ENCODE peak calls at places on chromosome 20, in nine cellular contexts. B is heart right ventricle, T is adrenal gland, H is mammary epithelial cell, P is PC-3, R is H1, I is cardiac muscle cell, F is brain microvascular endothelial cell, W is dorsolateral prefrontal cortex. S is an unnamed sample. For H3K27me3, the result is how much of the 10 kb centered on the place peaks cover.

GRCh38 chr20:2746636-2747265 is 53.7 kb downstream of the CPXM1 start:
- DNase-seq in F (no peak), H (no peak), I (no peak), R (no peak), W (no peak), T (no peak), P (no peak), B (no peak), S (no peak)

GRCh38 chr20:760751-761417 is 7.4 kb downstream of the SLC52A3 start:
- DNase-seq in W (no peak), H (no peak), P (no peak), I (peak), T (no peak), F (no peak), B (no peak), R (peak), S (no peak)

GRCh38 chr20:57711826-57712225 is 2.0 kb upstream of the PMEPA1 start:
- DNase-seq in W (no peak), H (no peak), T (no peak), P (no peak), F (no peak), R (no peak), B (no peak), I (no peak), S (no peak)

GRCh38 chr20:6590891-6591679 is 176.4 kb upstream of the BMP2 start:
- DNase-seq in F (peak), H (peak), B (no peak), P (peak), W (no peak), R (no peak), T (no peak), I (no peak), S (no peak)

GRCh38 chr20:53599039-53599362 is 5.4 kb upstream of the ZNF217 start:
- DNase-seq in H (no peak), W (no peak), I (no peak), T (no peak), F (no peak), P (no peak), R (no peak), B (no peak), S (no peak)

GRCh38 chr20:9889270-9889981 is 50.5 kb upstream of the PAK5 start:
- DNase-seq in W (no peak), B (no peak), F (no peak), P (no peak), H (no peak), R (no peak), T (no peak), I (no peak), S (no peak)

GRCh38 chr20:44398303-44398702 is 42.8 kb downstream of the HNF4A start:
- DNase-seq in T (no peak), F (peak), W (no peak), B (no peak), H (peak), P (peak), R (no peak), I (no peak), S (no peak)

GRCh38 chr20:40286991-40287531 is 402.0 kb downstream of the MAFB start:
- DNase-seq in P (no peak), R (no peak), W (peak), B (peak), T (peak), I (no peak), H (peak), F (no peak), S (no peak)

GRCh38 chr20:16518068-16518783 is 55.0 kb downstream of the KIF16B start:
- DNase-seq in H (peak), P (peak), T (no peak), I (peak), B (peak), R (no peak), W (peak), F (peak), S (no peak)

GRCh38 chr20:23111307-23111943 is 25.3 kb upstream of the CD93 start:
- DNase-seq in R (no peak), F (no peak), P (no peak), I (no peak), B (no peak), H (no peak), T (no peak), W (no peak), S (no peak)

GRCh38 chr20:24779166-24779565 is 169.9 kb upstream of the CST7 start:
- DNase-seq in F (no peak), B (no peak), W (no peak), I (no peak), H (no peak), P (no peak), T (no peak), R (no peak), S (no peak)

GRCh38 chr20:45947110-45947866 is 12.8 kb downstream of the PCIF1 start:
- DNase-seq in T (no peak), B (no peak), W (no peak), F (no peak), P (no peak), H (no peak), I (no peak), R (no peak), S (no peak)

GRCh38 chr20:54173653-54174451 is at the start of gene CYP24A1:
- DNase-seq in T (no peak), I (no peak), F (no peak), W (no peak), B (no peak), P (peak), H (peak), R (no peak), S (no peak)

GRCh38 chr20:45406260-45407066 is 1.6 kb upstream of the DBNDD2 start:
- DNase-seq in R (no peak), B (peak), P (peak), T (peak), F (no peak), W (peak), I (peak), H (peak), S (peak)

GRCh38 chr20:63835031-63835858 is 4.2 kb upstream of the ZBTB46 start:
- DNase-seq in T (peak), P (peak), I (peak), W (peak), R (peak), B (peak), F (peak), H (peak), S (no peak)

GRCh38 chr20:45968801-45969711 is 2.9 kb downstream of the ZNF335 start:
- DNase-seq in R (no peak), T (no peak), W (no peak), B (no peak), F (peak), I (no peak), H (no peak), P (no peak), S (no peak)

GRCh38 chr20:61887694-61888093 is 178.0 kb downstream of the TAF4 start:
- DNase-seq in F (no peak), I (no peak), W (no peak), P (no peak), H (no peak), R (no peak), T (no peak), B (no peak), S (no peak)

GRCh38 chr20:61891476-61891875 is 174.2 kb downstream of the TAF4 start:
- DNase-seq in F (no peak), H (no peak), R (no peak), B (no peak), P (no peak), T (no peak), W (no peak), I (no peak), S (no peak)

GRCh38 chr20:61890210-61890609 is 175.5 kb downstream of the TAF4 start:
- DNase-seq in R (no peak), W (no peak), P (no peak), I (no peak), F (no peak), T (no peak), B (no peak), H (no peak), S (no peak)

GRCh38 chr20:61888101-61888865 is 177.4 kb downstream of the TAF4 start:
- DNase-seq in B (no peak), R (no peak), W (no peak), H (no peak), T (no peak), P (no peak), F (no peak), I (no peak), S (no peak)

GRCh38 chr20:61889659-61890058 is 176.0 kb downstream of the TAF4 start:
- DNase-seq in P (no peak), B (no peak), W (no peak), R (no peak), F (no peak), T (no peak), I (no peak), H (no peak), S (no peak)
- H3K27ac ChIP-seq in P (no peak), B (no peak), W (no peak), R (no peak), F (no peak), T (no peak), I (no peak), H (no peak), S (no peak)

DNA sequence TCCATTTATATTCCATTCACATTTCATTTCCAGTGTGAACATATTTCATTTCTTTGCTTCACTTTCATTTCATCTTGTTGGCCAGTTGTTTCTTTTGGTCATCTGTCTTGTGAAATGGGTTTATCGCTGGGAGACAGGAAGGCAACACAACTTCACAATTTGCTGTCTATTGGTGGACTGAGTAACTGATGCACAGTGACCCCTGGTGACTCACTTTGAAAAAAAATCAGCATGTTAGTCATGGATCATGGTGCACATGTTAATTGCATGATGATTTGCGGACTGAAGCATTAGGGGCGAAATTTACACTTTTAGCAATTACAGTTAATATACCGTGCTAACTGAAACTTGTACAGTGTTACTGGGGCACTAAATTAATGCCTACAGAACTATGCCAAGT is 37.1 kb downstream of the SLC24A3 start:
- DNase-seq in I (no peak), H (no peak), P (peak), F (no peak), W (no peak), B (no peak), R (no peak), T (no peak), S (no peak)
- TF ChIP-seq CTCF in I (no peak), H (no peak), P (peak), F (no peak), W (no peak), B (peak), R (no peak), T (no peak), S (no peak)

GRCh38 chr20:38651154-38651553 is 49.5 kb downstream of the ARHGAP40 start:
- DNase-seq in W (no peak), H (no peak), I (no peak), R (no peak), T (no peak), P (peak), B (no peak), F (no peak), S (no peak)
- H3K27me3 ChIP-seq in W (under half), H (under half), I (half or more), R (under half), T (under half), P (under half), B (under half), F (under half), S (under half)

GRCh38 chr20:35617397-35618031 is 1.9 kb downstream of the SPAG4 start:
- DNase-seq in R (no peak), H (peak), F (peak), B (peak), W (no peak), I (peak), T (peak), P (peak), S (peak)

GRCh38 chr20:35620818-35621559 is 5.4 kb downstream of the SPAG4 start:
- DNase-seq in W (no peak), I (no peak), F (no peak), H (no peak), T (no peak), P (no peak), B (no peak), R (no peak), S (no peak)

GRCh38 chr20:35618372-35619131 is 2.9 kb downstream of the SPAG4 start:
- DNase-seq in R (no peak), W (no peak), P (peak), T (peak), H (peak), B (no peak), F (peak), I (peak), S (no peak)

GRCh38 chr20:35618032-35618371 is 2.4 kb downstream of the SPAG4 start:
- DNase-seq in F (no peak), B (no peak), R (no peak), T (no peak), I (no peak), H (no peak), P (no peak), W (no peak), S (no peak)

DNA sequence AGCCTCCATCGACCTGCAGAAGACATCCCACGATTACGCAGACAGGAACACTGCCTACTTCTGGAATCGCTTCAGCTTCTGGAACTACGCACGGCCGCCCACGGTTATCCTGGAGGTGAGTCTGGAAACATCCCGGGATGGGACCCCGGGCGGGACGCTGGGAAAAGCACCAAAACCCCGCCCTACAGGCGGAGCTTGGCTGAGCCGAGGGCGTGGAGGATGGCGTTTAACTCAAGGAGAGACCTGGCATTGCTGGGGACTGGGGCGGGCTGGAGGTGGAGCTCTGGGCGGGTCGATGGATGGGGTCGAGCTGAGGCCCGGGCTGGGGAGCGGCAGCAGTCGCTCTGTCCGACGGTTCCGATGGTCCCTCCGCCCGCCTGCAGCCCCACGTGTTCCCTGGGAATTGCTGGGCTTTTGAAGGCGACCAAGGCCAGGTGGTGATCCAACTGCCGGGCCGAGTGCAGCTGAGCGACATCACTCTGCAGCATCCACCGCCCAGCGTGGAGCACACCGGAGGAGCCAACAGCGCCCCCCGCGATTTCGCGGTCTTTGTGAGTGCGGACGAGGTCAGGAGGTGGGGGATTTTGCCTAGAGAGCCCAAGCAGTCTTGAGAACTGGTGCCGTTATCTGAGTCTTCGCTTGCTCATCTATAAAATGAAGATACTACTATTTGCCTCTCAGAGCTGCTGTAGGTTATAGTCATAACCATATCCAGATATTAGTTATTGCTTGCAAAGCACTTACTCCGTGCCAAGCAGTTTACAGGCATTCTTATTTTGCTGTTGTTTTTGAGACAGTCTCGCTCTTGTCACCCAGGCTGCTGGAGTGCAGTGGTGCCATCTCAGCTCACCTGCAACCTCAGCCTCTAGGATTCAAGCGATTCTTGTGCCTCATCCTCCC is 3.8 kb downstream of the SPAG4 start:
- DNase-seq in R (peak), H (peak), W (peak), P (peak), B (peak), I (peak), F (peak), T (peak), S (peak)
- H3K27ac ChIP-seq in R (no peak), H (no peak), W (no peak), P (no peak), B (no peak), I (no peak), F (peak), T (no peak), S (peak)

DNA sequence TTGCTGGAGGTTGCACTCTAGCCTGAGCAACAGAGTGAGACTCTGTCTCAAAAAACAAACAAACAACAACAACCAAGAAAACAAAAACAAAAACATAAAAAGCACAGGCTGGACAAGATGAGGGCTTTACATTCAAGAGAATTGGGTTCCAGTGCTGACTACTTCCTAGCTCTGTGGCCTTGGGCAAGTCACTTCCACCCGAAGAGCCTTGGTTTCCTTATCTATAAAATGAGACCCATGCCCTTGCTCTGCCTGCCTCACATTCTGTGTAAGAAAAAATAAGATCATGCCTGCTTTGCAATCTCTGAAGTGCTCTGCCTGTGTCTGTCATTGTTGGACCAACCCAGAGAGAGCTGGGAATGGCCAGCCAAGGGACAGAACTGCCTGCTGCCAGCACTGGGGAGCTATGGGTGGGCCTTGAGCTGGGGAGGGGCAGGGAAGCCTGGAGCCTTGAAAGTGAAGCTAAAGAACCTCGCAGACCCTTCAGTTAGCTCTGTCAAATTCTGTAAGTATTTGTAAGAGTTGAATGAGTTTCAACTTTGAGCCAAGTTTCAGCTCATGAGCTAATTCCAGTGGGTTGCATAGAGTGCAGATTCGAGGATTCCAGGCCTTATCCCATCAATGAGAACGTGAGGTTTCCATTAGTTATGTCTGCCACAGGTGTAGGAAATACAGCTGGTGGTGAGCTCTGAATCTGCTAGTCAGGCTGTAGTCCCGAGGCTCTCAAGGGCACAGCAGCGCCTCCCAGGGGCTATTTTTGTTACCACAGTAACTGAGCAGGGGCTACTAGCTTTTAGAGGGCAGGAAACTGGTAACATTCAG is 93.2 kb downstream of the DLGAP4 start:
- DNase-seq in I (peak), W (no peak), H (peak), F (peak), P (peak), R (peak), B (peak), T (no peak), S (no peak)
- TF ChIP-seq CTCF in I (peak), W (peak), H (peak), F (peak), P (peak), R (peak), B (peak), T (peak), S (no peak)

S was measured in CD4-positive, alpha-beta T cell.